ENCODE peak calls at places on chromosomes 7 and 10, in four cellular contexts. K, P, S and D are unnamed samples.

GRCh38 chr10:36224431-36224985 is 582.4 kb upstream of the FZD8 start:
- DNase-seq in K (no peak), P (no peak), S (no peak), D (peak)

GRCh38 chr10:60427709-60428386 is 38.2 kb upstream of the ANK3 start:
- DNase-seq in K (no peak), P (no peak), S (no peak), D (peak)

GRCh38 chr7:20786779-20787651 is at the start of gene SP8:
- DNase-seq in K (no peak), P (no peak), S (no peak), D (peak)

GRCh38 chr7:158407581-158408331 is 179.9 kb downstream of the PTPRN2 start:
- DNase-seq in K (no peak), P (no peak), S (no peak), D (peak)

GRCh38 chr10:43203491-43204393 is 63.1 kb downstream of the RASGEF1A start:
- DNase-seq in K (peak), P (peak), S (peak), D (peak)

GRCh38 chr7:134690614-134691504 is 44.2 kb downstream of the BPGM start:
- DNase-seq in K (no peak), P (no peak), S (no peak), D (no peak)

GRCh38 chr10:70255329-70256299 is 22.4 kb upstream of the PPA1 start:
- DNase-seq in K (no peak), P (no peak), S (peak), D (peak)

GRCh38 chr10:122143238-122143841 is 127.8 kb upstream of the BTBD16 start:
- DNase-seq in K (peak), P (no peak), S (no peak), D (peak)

GRCh38 chr7:138008046-138008587 is 6.2 kb upstream of the CREB3L2 start:
- DNase-seq in K (no peak), P (no peak), S (no peak), D (peak)

GRCh38 chr7:4724648-4725013 is 42.5 kb downstream of the FOXK1 start:
- DNase-seq in K (no peak), P (peak), S (peak), D (no peak)

GRCh38 chr7:2507917-2508306 is 11.7 kb upstream of the LFNG start:
- DNase-seq in K (no peak), P (no peak), S (no peak), D (no peak)

GRCh38 chr7:26292768-26293560 is 1.3 kb downstream of the SNX10 start:
- DNase-seq in K (no peak), P (no peak), S (peak), D (no peak)

GRCh38 chr7:26291251-26291650 is 411 bp upstream of the SNX10 start:
- DNase-seq in K (no peak), P (no peak), S (no peak), D (no peak)

GRCh38 chr7:26295015-26295414 is 3.4 kb downstream of the SNX10 start:
- DNase-seq in K (no peak), P (no peak), S (no peak), D (no peak)

GRCh38 chr7:26291699-26292538 is at the start of gene SNX10:
- DNase-seq in K (peak), P (peak), S (peak), D (peak)

DNA sequence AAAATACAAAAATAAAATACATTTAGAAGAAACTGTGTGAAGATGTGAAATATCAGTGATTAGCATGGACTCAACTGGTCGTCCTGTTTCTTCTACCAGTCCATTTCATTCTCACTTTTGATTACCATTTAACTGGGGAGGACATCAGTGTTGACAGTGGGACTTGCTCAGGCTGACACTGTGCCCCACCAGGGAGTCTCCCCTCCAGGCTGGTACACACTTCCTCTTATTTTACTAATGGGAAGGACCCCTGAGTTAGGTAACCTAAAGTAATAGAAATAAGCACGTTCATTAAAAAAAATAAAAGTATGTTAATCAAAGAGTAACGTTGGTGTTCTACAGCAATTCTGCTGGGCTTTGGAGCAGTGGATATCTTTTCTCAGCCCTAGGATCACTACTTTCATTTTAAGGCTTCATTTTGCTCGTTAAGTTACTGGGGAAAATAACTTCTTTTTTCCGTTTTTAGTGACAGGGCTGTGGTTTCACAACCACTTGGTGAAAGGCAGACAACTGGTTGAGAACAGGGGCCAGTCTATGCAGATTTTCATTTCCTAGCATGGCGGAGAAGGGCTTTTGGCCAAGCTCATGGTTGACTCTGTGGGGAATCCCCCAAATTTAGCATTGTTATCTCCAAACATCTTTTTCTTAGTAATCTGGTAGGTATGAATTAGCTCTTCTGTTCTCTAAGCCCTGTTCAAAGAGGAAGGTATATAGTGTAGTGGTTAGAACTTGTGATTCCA is 2.1 kb downstream of the SNX10 start:
- DNase-seq in K (no peak), P (no peak), S (no peak), D (no peak)
- H3K4me3 ChIP-seq in K (no peak), P (no peak), S (no peak), D (no peak)

DNA sequence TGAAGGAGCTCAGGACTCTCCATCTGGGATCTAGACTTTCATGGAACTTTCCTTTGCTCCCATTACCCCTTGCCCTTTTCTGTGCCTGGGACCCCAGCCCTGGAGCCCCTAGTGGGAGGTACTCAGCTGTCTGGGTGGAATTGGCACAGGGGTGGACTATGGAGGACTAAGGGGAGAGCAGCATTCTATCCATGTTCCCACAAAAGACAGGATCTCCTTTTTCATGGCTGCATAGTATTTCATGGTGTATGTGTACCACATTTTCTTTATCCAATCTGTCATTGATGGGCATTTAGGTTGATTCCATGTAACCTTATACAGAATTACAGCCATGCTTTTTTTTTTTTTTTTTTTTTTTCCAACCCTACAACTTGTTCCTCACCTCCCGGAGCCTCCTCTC is 89.1 kb downstream of the GALNT17 start:
- DNase-seq in K (no peak), P (no peak), S (no peak), D (no peak)
- TF ChIP-seq CTCF in K (no peak), P (no peak), S (no peak), D (no peak)

GRCh38 chr10:1461016-1461415 is 276.3 kb downstream of the ADARB2 start:
- DNase-seq in K (no peak), P (no peak), S (no peak), D (no peak)
- H3K4me3 ChIP-seq in K (no peak), P (no peak), S (no peak), D (no peak)

DNA sequence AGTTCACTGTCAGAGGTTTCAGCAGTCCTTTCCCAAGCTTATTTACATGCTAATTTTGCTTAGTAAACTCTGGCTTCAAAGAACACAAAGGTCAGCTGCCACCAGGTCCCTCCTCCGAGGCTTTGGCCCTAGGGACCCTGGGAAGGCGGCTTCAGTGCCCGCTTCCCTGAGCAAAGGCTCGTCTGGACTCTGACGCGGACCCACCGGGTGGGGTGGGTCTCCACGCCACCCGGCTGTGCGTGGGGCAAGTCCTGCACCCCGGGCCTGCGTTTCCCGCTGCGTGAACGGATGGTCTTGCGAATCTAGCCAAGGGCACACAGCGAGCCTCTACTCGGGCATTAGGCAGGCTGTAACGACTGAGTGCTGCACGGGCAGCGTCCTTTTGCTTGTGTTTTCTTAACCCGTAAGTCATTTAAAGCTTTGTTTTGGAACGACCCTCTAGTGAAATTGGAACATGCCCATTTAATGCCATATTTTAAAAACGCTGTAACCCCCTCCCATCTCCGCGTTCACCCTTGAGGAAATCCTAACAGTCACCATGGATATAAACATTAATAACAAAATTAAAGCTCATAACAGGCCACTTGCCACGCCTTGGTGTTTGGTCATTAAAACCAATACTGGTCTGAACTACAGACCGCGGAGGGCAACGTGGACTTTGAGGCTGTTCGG is 830 bp downstream of the BNIP3 start:
- DNase-seq in K (no peak), P (no peak), S (peak), D (no peak)
- TF ChIP-seq CTCF in K (no peak), P (no peak), S (no peak), D (peak)

GRCh38 chr7:44607141-44608068 is 978 bp downstream of the OGDH start:
- DNase-seq in K (no peak), P (no peak), S (no peak), D (no peak)

GRCh38 chr7:44603208-44603607 is 3.2 kb upstream of the OGDH start:
- DNase-seq in K (no peak), P (no peak), S (no peak), D (no peak)

GRCh38 chr7:44602576-44602910 is 3.9 kb upstream of the OGDH start:
- DNase-seq in K (no peak), P (no peak), S (no peak), D (no peak)

GRCh38 chr7:44606341-44607140 is at the start of gene OGDH:
- DNase-seq in K (peak), P (peak), S (peak), D (peak)

GRCh38 chr7:44604941-44605340 is 1.5 kb upstream of the OGDH start:
- DNase-seq in K (no peak), P (no peak), S (no peak), D (no peak)
- H3K4me3 ChIP-seq in K (no peak), P (no peak), S (no peak), D (no peak)

DNA sequence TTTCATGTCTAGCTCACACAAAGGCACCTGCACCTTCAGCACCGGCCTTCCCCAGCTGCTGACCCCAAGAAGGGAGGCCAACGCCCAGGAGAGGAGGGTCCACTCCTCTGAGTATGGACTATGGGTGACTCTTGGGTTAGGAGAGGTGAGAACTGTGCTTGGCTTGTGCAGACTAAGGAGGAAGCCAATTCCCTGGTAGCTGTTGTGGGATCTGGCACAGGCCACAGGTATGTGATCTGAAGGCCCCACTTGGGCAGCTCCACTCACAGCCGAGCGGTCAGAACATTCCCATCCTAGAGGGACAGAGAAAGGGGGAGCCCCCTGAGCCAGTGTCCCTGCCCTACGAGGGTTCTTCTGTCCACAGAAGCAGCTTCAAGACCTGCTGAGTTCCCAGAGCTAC is 52.8 kb upstream of the FIGNL1 start:
- DNase-seq in K (peak), P (no peak), S (no peak), D (no peak)
- TF ChIP-seq CTCF in K (no peak), P (no peak), S (no peak), D (no peak)